ENCODE peak calls at places on chromosomes 3 and 15, in eight cellular contexts. W is endothelial cell of umbilical vein, D is HCT116, F is pancreas, H is neural progenitor cell, S is cardiac muscle cell, V is astrocyte, C is OCI-LY7. G is an unnamed sample.

GRCh38 chr15:68379058-68379758 is 52.8 kb downstream of the ITGA11 start:
- DNase-seq in W (no peak), D (no peak), F (no peak), H (no peak), S (no peak), V (no peak), C (peak), G (peak)

GRCh38 chr3:70737656-70738309 is 425.3 kb upstream of the MDFIC2 start:
- DNase-seq in W (peak), D (no peak), F (no peak), H (no peak), S (peak), V (no peak), C (no peak), G (peak)

GRCh38 chr3:69144631-69145244 is 22.3 kb upstream of the LMOD3 start:
- DNase-seq in W (no peak), D (no peak), F (no peak), H (peak), S (no peak), V (no peak), C (no peak), G (no peak)

GRCh38 chr3:125067225-125067624 is 11.4 kb upstream of the HEG1 start:
- DNase-seq in W (no peak), D (no peak), F (no peak), H (no peak), S (peak), V (peak), C (no peak), G (no peak)

GRCh38 chr15:43881944-43882343 is 55.1 kb downstream of the WDR76 start:
- DNase-seq in W (peak), D (no peak), F (no peak), H (peak), S (peak), V (no peak), C (no peak), G (no peak)

GRCh38 chr3:143065364-143065763 is 54.2 kb upstream of the CHST2 start:
- DNase-seq in W (no peak), D (no peak), F (no peak), H (no peak), S (no peak), V (no peak), C (no peak), G (no peak)

GRCh38 chr3:82475306-82475705 is 713.9 kb upstream of the GBE1 start:
- DNase-seq in W (no peak), D (no peak), F (no peak), H (no peak), S (no peak), V (no peak), C (no peak), G (no peak)

GRCh38 chr15:76994971-76995945 is at the start of gene PSTPIP1:
- DNase-seq in W (no peak), D (no peak), F (peak), H (no peak), S (no peak), V (no peak), C (peak), G (no peak)

GRCh38 chr3:147651107-147651506 is 241.9 kb downstream of the ZIC1 start:
- DNase-seq in W (no peak), D (no peak), F (no peak), H (no peak), S (peak), V (peak), C (no peak), G (no peak)

GRCh38 chr3:126523745-126524428 is at the start of gene CHST13:
- DNase-seq in W (no peak), D (no peak), F (peak), H (peak), S (peak), V (peak), C (no peak), G (no peak)

GRCh38 chr3:42090973-42091731 is at the start of gene TRAK1:
- DNase-seq in W (no peak), D (no peak), F (no peak), H (no peak), S (peak), V (peak), C (no peak), G (peak)

GRCh38 chr3:126858887-126859286 is 124.0 kb upstream of the PLXNA1 start:
- DNase-seq in W (peak), D (no peak), F (no peak), H (no peak), S (peak), V (peak), C (no peak), G (no peak)

GRCh38 chr3:113914646-113915045 is 33.2 kb upstream of the ZDHHC23 start:
- DNase-seq in W (no peak), D (no peak), F (no peak), H (no peak), S (peak), V (peak), C (no peak), G (no peak)

GRCh38 chr3:156680243-156680930 is 6.0 kb downstream of the TIPARP start:
- DNase-seq in W (no peak), D (no peak), F (no peak), H (no peak), S (no peak), V (no peak), C (no peak), G (no peak)

GRCh38 chr15:77659350-77660321 is 26.9 kb upstream of the LINGO1 start:
- DNase-seq in W (peak), D (peak), F (peak), H (peak), S (peak), V (peak), C (peak), G (peak)

GRCh38 chr3:39065197-39065596 is 13.4 kb downstream of the WDR48 start:
- DNase-seq in W (peak), D (peak), F (no peak), H (peak), S (peak), V (peak), C (peak), G (no peak)

GRCh38 chr3:84717894-84718293 is 240.9 kb upstream of the CADM2 start:
- DNase-seq in W (no peak), D (no peak), F (no peak), H (no peak), S (no peak), V (no peak), C (no peak), G (no peak)

GRCh38 chr3:106399773-106400172 is 531.0 kb upstream of the CBLB start:
- DNase-seq in W (no peak), D (no peak), F (no peak), H (peak), S (no peak), V (no peak), C (no peak), G (no peak)

GRCh38 chr15:87619161-87619960 is 637.2 kb downstream of the NTRK3 start:
- DNase-seq in W (peak), D (no peak), F (no peak), H (no peak), S (peak), V (peak), C (no peak), G (no peak)

GRCh38 chr3:164515256-164515655 is 563.0 kb downstream of the SI start:
- DNase-seq in W (no peak), D (no peak), F (no peak), H (no peak), S (no peak), V (no peak), C (no peak), G (no peak)

GRCh38 chr15:72790302-72790955 is 6.9 kb upstream of the ADPGK start:
- DNase-seq in W (no peak), D (no peak), F (no peak), H (no peak), S (no peak), V (peak), C (no peak), G (no peak)

DNA sequence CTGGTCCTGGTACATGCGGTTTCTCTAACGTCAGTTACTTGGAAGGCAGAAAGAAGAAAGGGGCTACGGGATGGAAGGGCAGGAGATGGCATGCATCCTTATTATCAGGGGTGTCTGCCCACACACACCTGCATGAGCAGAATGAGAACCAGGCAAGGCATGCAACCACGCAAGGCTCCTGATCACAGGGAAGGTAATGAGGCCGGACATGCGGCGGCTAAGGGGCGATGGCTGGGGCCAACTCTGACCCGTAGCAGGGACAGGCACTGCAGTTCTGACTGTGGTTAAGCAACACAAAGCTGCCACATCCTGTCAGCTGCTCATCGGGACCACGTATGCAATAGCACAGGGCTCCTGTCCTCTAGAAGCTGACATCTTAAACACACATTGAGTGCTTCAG is 73.1 kb downstream of the OXNAD1 start:
- DNase-seq in W (no peak), D (no peak), F (no peak), H (no peak), S (peak), V (no peak), C (peak), G (no peak)
- H3K27ac ChIP-seq in W (no peak), D (no peak), F (no peak), H (no peak), S (no peak), V (no peak), C (peak), G (no peak)

DNA sequence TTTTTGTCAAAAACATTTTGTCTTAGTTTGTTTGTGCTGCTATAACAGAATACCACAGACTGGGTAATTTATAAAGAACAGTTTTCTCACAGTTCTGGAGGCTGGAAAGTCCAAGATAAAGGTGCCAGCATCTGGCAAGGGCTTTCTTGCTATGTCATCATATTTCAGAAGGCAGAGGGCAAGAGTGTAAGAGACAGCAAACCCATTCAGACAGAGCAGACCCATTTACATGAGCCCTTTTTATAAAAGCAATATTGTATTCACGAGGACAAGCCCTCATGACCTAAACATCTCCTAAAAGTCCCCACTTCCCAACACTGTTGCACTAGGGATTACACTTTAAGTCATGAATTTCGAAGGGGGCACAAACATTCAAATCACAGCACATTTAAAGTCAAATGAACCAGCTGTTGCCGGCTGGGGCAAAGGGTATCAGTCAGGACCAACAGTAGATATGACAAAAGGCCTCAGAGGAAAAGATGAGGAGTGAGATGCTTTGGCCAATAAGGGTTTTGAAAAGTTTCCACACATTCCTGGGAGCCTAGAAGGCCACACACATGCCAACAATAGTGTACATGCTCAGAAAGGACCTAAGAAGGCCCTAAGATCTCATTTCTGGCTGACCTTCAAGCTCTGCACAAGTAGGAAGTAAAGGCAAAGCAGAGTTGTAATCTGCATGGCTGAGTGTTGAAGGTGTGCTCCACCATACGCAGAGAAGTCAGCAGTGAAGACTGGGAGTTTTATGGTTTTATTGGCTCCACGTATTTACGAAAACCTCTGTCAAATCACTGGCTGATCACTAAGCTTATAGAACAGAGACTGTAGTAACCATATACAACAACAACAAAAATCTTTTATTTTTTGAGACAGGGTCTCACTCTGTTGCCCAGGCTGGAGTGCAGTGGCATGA is 37.9 kb downstream of the UQCC5 start:
- DNase-seq in W (no peak), D (no peak), F (no peak), H (no peak), S (peak), V (no peak), C (no peak), G (no peak)
- H3K27ac ChIP-seq in W (no peak), D (no peak), F (no peak), H (no peak), S (peak), V (no peak), C (no peak), G (no peak)

GRCh38 chr3:123372789-123373534 is 75.9 kb downstream of the ADCY5 start:
- DNase-seq in W (no peak), D (no peak), F (no peak), H (no peak), S (no peak), V (no peak), C (no peak), G (no peak)

GRCh38 chr3:123373535-123373987 is 75.3 kb downstream of the ADCY5 start:
- DNase-seq in W (no peak), D (no peak), F (no peak), H (no peak), S (no peak), V (no peak), C (no peak), G (no peak)

GRCh38 chr3:123370819-123371218 is 78.1 kb downstream of the ADCY5 start:
- DNase-seq in W (no peak), D (no peak), F (no peak), H (no peak), S (no peak), V (no peak), C (no peak), G (no peak)

GRCh38 chr3:123371426-123371825 is 77.5 kb downstream of the ADCY5 start:
- DNase-seq in W (no peak), D (no peak), F (no peak), H (no peak), S (no peak), V (no peak), C (no peak), G (no peak)

DNA sequence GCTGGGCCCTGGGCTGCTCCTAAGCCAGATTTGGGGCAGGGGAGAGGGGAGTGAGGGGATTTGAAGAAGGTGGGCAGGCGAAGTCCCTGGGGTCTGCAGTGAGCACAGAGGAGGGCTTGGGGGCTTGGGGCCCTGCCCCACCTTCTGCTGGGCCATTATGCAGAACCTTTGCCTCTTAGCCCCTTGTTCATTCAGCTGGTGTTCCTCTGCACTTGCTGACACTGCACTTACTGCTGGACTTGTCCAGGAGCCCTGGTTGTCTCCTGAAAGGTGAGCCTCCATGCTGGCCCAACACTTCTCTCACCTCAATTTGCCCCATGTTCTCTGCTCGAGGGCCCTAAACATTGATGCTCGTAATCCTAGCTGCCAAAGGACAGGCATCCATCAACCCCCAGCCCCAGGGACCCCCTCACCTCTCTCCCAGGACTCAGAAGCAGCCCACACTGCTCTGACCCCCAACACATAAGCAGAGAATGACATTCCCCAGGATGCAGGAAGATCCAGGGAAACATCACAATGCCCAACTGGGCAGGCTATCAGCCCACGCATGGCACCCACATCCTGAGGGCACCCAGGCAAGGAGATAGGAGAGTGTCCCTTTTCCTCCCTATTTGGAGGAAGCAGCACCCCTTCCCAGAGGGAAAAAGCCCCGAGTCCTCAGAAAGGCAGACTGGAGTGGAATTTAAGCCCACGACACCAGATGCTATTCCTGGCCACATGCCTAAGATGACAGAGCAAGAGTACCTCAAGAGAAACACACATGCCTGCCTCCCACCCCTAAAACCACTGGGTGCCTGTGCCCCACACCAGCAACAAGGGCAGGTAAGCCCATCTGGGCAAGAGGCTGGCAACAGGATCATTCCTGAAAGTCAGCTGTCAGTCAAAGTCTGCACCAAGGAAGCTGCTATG is 76.8 kb downstream of the ADCY5 start:
- DNase-seq in W (no peak), D (no peak), F (no peak), H (no peak), S (no peak), V (no peak), C (no peak), G (no peak)
- H3K27ac ChIP-seq in W (no peak), D (no peak), F (no peak), H (no peak), S (peak), V (no peak), C (no peak), G (peak)

DNA sequence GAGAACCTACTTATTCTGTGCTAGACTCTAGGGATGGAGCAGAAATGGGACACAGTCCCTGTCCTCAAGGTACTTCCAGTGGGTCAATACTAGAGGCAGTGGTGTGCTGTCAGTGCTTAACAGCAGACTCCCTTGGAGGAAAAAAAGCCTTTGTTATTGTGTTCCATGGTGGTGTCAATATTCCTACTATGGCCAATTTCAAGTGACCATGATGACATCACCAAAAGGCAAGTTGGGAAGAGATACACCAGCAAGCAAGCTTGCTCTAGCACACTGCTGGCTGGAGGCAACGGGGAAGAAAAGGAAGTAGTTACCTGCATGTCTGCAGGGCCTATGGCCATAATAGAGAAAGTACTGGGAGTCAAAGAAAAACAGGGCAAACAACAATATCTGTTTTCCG is 89.6 kb upstream of the ETV5 start:
- DNase-seq in W (no peak), D (no peak), F (no peak), H (no peak), S (no peak), V (no peak), C (no peak), G (no peak)
- H3K27ac ChIP-seq in W (no peak), D (no peak), F (no peak), H (no peak), S (no peak), V (no peak), C (no peak), G (no peak)

GRCh38 chr15:56749982-56750381 is 16.7 kb upstream of the ZNF280D start:
- DNase-seq in W (no peak), D (no peak), F (no peak), H (no peak), S (peak), V (no peak), C (no peak), G (no peak)

GRCh38 chr15:56739964-56740640 is 6.8 kb upstream of the ZNF280D start:
- DNase-seq in W (no peak), D (peak), F (no peak), H (no peak), S (no peak), V (no peak), C (peak), G (no peak)

GRCh38 chr15:56739474-56739873 is 6.2 kb upstream of the ZNF280D start:
- DNase-seq in W (no peak), D (no peak), F (no peak), H (no peak), S (no peak), V (no peak), C (no peak), G (no peak)

GRCh38 chr15:56741541-56741940 is 8.2 kb upstream of the ZNF280D start:
- DNase-seq in W (no peak), D (no peak), F (no peak), H (no peak), S (no peak), V (no peak), C (no peak), G (no peak)

DNA sequence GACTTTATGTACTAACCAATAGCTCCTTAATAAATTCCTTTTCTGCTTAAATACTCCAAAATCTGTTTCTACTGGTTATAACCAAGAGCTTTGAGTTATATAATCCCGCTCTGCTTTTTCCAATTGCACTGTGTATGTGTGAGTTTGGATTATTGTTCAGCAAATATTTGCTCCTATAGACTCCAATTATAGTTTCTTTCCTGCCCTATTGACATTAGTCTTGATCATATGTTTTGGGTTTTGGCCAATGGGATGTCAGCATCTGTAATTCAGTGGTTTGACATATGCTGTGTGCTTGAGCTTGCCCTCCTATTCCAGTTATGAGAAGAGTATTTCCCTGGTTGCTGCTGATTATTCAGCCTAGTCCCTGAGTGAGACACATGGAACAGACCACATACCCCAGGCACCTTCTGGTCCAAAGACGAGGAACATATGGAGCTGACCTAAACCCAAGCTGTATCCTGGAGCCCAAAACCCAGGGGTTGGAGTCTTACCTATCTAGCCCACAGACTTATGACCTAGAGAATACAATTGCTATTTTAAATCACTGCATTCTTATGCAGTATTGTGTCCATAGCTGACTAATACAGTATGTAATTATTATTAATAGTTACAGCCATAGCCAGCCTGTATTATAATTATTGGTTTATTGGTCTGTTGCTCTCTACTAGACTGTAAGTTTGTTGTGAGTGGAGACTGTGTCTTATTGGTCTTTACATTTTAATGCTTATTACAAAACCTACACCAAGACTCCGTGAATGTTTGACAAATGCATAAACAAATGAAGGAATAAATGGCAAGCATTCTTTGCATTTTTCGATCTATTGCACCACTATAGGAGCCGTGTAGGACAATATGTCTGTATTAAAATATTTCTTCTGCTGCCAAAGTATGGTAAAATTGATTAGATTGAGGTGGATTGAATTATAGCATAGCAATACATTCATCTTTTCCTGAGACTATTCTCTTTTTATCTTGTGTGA is 11.7 kb upstream of the ZNF280D start:
- DNase-seq in W (no peak), D (no peak), F (no peak), H (no peak), S (no peak), V (no peak), C (no peak), G (no peak)
- H3K27ac ChIP-seq in W (no peak), D (no peak), F (no peak), H (no peak), S (no peak), V (no peak), C (no peak), G (no peak)

G was measured in prostate gland.